ENCODE peak calls at places on chromosomes 13 and 19, in four cellular contexts. M is effector memory CD4-positive, alpha-beta T cell; G is uterus; K is esophagus muscularis mucosa. A is an unnamed sample.

GRCh38 chr13:40665754-40666057 is 735 bp downstream of the FOXO1 start:
- DNase-seq in M (peak; percentile 39), G (no peak), K (no peak), A (no peak)

GRCh38 chr19:51398096-51398704 is 7.8 kb upstream of the C19orf84 start:
- DNase-seq in M (no peak), G (no peak), K (no peak), A (no peak)

GRCh38 chr19:1487576-1488281 is 2.4 kb downstream of the PCSK4 start:
- DNase-seq in M (no peak), G (no peak), K (no peak), A (no peak)

GRCh38 chr13:106562301-106562700 is 5.6 kb downstream of the ARGLU1 start:
- DNase-seq in M (no peak), G (no peak), K (no peak), A (no peak)

GRCh38 chr13:23375007-23375971 is 58.2 kb downstream of the SACS start:
- DNase-seq in M (peak; percentile 97), G (peak; percentile 97), K (peak; percentile 99), A (peak; percentile 98)

GRCh38 chr19:9406798-9407352 is 28.5 kb downstream of the ZNF266 start:
- DNase-seq in M (no peak), G (peak; percentile 59), K (no peak), A (peak; percentile 49)

GRCh38 chr13:33017410-33017929 is 1.2 kb downstream of the KL start:
- DNase-seq in M (no peak), G (peak; percentile 18), K (no peak), A (peak; percentile 54)

GRCh38 chr13:94966380-94966779 is 254.0 kb upstream of the SOX21 start:
- DNase-seq in M (no peak), G (no peak), K (no peak), A (no peak)

GRCh38 chr19:47086280-47086679 is 27.3 kb downstream of the ZC3H4 start:
- DNase-seq in M (no peak), G (no peak), K (no peak), A (no peak)

GRCh38 chr19:33461256-33462111 is 60.1 kb downstream of the PEPD start:
- DNase-seq in M (no peak), G (no peak), K (no peak), A (peak; percentile 31)

GRCh38 chr19:41405776-41406175 is 8.2 kb downstream of the BCKDHA start:
- DNase-seq in M (no peak), G (no peak), K (no peak), A (no peak)

GRCh38 chr13:67134322-67135129 is 95.6 kb downstream of the PCDH9 start:
- DNase-seq in M (no peak), G (no peak), K (no peak), A (no peak)

GRCh38 chr19:1274852-1275259 is 474 bp upstream of the FAM174C start:
- DNase-seq in M (no peak), G (no peak), K (no peak), A (no peak)

GRCh38 chr19:41912899-41913475 is 15.3 kb downstream of the ERFL start:
- DNase-seq in M (no peak), G (no peak), K (no peak), A (no peak)

GRCh38 chr19:50569023-50569697 is 925 bp upstream of the LRRC4B start:
- DNase-seq in M (no peak), G (no peak), K (no peak), A (no peak)

GRCh38 chr19:9586764-9587163 is 2.5 kb upstream of the ZNF121 start:
- DNase-seq in M (peak; percentile 54), G (peak; percentile 35), K (no peak), A (peak; percentile 68)

GRCh38 chr19:16433986-16434385 is 37.8 kb downstream of the EPS15L1 start:
- DNase-seq in M (no peak), G (no peak), K (no peak), A (no peak)

GRCh38 chr13:75704942-75705320 is 68.8 kb downstream of the LMO7 start:
- DNase-seq in M (no peak), G (no peak), K (no peak), A (no peak)

DNA sequence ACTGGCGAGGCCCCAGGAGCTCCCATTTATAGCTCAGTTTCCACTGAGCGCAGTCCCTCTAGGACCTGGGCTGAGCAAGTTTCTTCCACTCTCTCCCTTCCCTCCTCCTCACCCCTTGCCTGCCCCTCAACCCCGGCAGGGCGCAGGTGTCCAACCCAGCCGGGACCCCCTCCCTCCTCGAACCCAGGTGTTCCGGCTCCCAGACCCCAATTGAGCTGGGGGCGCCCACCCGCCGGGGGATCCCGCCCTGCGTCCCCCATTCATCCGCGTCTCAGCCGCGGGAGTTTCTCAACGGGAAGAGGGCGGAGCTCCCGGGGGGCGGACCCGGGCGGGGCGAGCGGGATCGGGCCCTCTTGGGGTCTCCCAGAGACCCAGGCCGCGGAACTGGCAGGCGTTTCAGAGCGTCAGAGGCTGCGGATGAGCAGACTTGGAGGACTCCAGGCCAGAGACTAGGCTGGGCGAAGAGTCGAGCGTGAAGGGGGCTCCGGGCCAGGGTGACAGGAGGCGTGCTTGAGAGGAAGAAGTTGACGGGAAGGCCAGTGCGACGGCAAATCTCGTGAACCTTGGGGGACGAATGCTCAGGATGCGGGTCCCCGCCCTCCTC is at the start of gene KIRREL2:
- DNase-seq in M (no peak), G (no peak), K (no peak), A (no peak)
- H3K4me3 ChIP-seq in M (peak within 1 kb of the TSS; percentile 44), G (no peak within 1 kb of the TSS), K (peak within 1 kb of the TSS; percentile 53), A (peak within 1 kb of the TSS; percentile 45)

GRCh38 chr13:85841427-85841826 is 42.2 kb upstream of the SLITRK6 start:
- DNase-seq in M (no peak), G (no peak), K (no peak), A (no peak)
- H3K4me3 ChIP-seq in M (no peak overlapping the region), G (no peak overlapping the region), K (no peak overlapping the region), A (no peak overlapping the region)

DNA sequence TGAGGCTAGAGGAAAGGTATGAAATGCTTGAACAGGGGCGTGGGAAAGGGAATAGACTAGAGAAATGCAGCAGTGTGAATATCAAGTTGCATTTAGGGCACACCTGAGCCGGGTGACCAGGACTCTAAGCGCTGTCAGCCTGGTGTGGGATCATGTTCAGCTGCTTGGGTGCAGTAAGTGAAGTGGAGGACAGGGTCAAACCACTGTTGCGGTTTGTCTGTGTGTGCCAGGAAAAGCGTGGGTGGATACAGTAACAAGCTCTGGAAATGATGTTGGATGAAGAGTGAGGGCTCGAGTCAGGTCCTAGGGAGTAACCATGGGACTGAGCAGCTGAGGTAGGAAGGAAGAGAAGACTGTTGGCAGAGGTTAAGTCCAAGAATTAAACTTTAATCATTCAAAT is 15.8 kb downstream of the DGKH start:
- DNase-seq in M (no peak), G (no peak), K (no peak), A (no peak)
- H3K4me3 ChIP-seq in M (no peak overlapping the region), G (no peak overlapping the region), K (no peak overlapping the region), A (no peak overlapping the region)

DNA sequence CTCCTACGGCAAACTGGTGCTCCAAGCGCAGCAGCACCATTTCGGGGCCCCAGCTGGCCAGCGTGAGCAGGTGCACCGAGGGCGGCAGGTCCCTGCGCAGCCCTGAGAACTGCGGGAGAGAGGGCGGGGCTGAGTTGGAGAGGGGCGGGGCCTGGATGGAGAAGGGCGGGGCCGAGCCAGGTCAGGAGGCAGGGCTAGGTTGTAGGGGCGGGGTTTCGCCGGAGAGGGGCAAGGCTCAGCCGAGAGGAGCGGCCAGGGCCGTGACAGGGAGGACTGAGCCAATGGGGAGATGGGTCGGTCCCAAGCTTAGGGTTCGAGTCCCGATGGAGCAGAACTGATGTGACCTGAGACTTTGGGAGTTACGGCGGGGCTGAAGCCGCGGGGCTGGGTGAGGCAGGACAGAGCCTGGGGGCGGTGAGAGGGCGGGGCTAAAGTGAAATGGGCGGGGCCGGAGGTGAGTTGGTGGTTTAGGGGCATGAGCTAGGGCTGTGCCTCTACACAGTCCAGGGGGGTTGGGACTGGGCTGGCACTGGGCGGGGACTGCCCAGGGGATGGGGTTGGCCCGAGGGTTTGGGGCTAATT is 19.0 kb downstream of the MAN2B1 start:
- DNase-seq in M (no peak), G (peak; percentile 68), K (no peak), A (peak; percentile 34)
- H3K4me3 ChIP-seq in M (no peak overlapping the region), G (peak overlapping the region; percentile 32), K (peak overlapping the region; percentile 46), A (peak overlapping the region; percentile 42)

GRCh38 chr13:98999635-98999952 is 21.7 kb upstream of the DOCK9 start:
- DNase-seq in M (no peak), G (no peak), K (no peak), A (no peak)
- H3K4me3 ChIP-seq in M (no peak overlapping the region), G (no peak overlapping the region), K (no peak overlapping the region), A (no peak overlapping the region)

DNA sequence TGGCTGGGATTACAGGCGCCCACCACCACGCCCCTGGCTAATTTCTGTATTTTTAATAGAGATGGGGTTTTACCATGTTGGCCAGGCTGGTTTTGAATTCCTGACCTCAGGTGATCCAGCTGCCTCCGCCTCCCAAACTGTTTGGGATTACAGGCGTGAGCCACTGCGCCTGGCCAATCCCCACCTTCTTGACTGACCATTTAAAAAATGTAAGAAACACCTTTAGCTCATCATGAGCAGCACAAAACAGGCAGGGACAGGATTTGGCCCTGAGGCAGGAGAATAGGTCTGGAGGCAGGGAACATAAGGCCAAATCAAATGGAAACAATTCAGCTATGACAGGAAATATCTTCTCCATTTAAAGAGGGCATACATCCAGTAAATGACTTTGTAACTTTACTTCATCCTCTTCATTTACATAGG is 1.4 kb upstream of the MPV17L2 start:
- DNase-seq in M (no peak), G (no peak), K (no peak), A (no peak)
- H3K4me3 ChIP-seq in M (peak overlapping the region; percentile 54), G (peak overlapping the region; percentile 53), K (peak overlapping the region; percentile 62), A (no peak overlapping the region)

GRCh38 chr19:19388568-19389555 is 16.6 kb upstream of the GATAD2A start:
- DNase-seq in M (no peak), G (no peak), K (no peak), A (no peak)

GRCh38 chr19:19385131-19385899 is 20.2 kb upstream of the GATAD2A start:
- DNase-seq in M (peak; percentile 99), G (peak; percentile 100), K (peak; percentile 100), A (peak; percentile 100)

GRCh38 chr19:19386373-19386869 is 19.1 kb upstream of the GATAD2A start:
- DNase-seq in M (no peak), G (no peak), K (no peak), A (no peak)

GRCh38 chr19:19385900-19386339 is 19.6 kb upstream of the GATAD2A start:
- DNase-seq in M (peak; percentile 53), G (no peak), K (no peak), A (peak; percentile 78)

GRCh38 chr19:19387108-19387507 is 18.4 kb upstream of the GATAD2A start:
- DNase-seq in M (no peak), G (no peak), K (no peak), A (no peak)
- H3K4me3 ChIP-seq in M (peak overlapping the region; percentile 87), G (peak overlapping the region; percentile 84), K (peak overlapping the region; percentile 84), A (peak overlapping the region; percentile 86)

GRCh38 chr19:53907690-53908089 is 1.4 kb upstream of the CACNG7 start:
- DNase-seq in M (no peak), G (no peak), K (no peak), A (no peak)
- H3K4me3 ChIP-seq in M (no peak overlapping the region), G (no peak overlapping the region), K (peak overlapping the region; percentile 21), A (no peak overlapping the region)

A was measured in Peyer's patch.